ENCODE peak calls at places on chromosomes 1 and 21, in nine cellular contexts. G is transverse colon; O is thoracic aorta; P is AG04450; M is effector memory CD4-positive, alpha-beta T cell; F is cardiac muscle cell; T is keratinocyte; K is colonic mucosa; N is dorsolateral prefrontal cortex. R is an unnamed sample.

GRCh38 chr21:34617753-34618339 is 2.9 kb upstream of the RCAN1 start:
- DNase-seq in G (no peak), O (no peak), P (no peak), M (no peak), F (no peak), T (no peak), K (no peak), N (no peak), R (no peak)

GRCh38 chr1:177796561-177796960 is 173.3 kb downstream of the SEC16B start:
- DNase-seq in G (no peak), O (no peak), P (no peak), M (no peak), F (no peak), T (no peak), K (no peak), N (no peak), R (no peak)

GRCh38 chr1:29532285-29532684 is 296.0 kb downstream of the PTPRU start:
- DNase-seq in G (no peak), O (no peak), P (no peak), M (no peak), F (no peak), T (no peak), K (no peak), N (no peak), R (peak)

GRCh38 chr1:209106861-209107260 is 476.7 kb upstream of the CAMK1G start:
- DNase-seq in G (no peak), O (no peak), P (no peak), M (no peak), F (no peak), T (no peak), K (no peak), N (no peak), R (no peak)

GRCh38 chr1:56469640-56470371 is 109.6 kb downstream of the PLPP3 start:
- DNase-seq in G (no peak), O (no peak), P (no peak), M (no peak), F (peak), T (no peak), K (no peak), N (no peak), R (no peak)

GRCh38 chr1:83978056-83978455 is 20.9 kb downstream of the TTLL7 start:
- DNase-seq in G (no peak), O (no peak), P (no peak), M (no peak), F (no peak), T (no peak), K (no peak), N (no peak), R (no peak)

GRCh38 chr1:42035205-42035829 is 116.6 kb upstream of the HIVEP3 start:
- DNase-seq in G (no peak), O (no peak), P (no peak), M (peak), F (peak), T (no peak), K (peak), N (peak), R (no peak)

GRCh38 chr1:66503841-66504470 is 30.0 kb upstream of the SGIP1 start:
- DNase-seq in G (peak), O (no peak), P (no peak), M (no peak), F (peak), T (no peak), K (peak), N (no peak), R (no peak)

GRCh38 chr1:92792340-92792782 is 7.5 kb upstream of the EVI5 start:
- DNase-seq in G (no peak), O (no peak), P (no peak), M (no peak), F (peak), T (no peak), K (no peak), N (no peak), R (no peak)

GRCh38 chr1:232452137-232452536 is 177.8 kb downstream of the SIPA1L2 start:
- DNase-seq in G (no peak), O (no peak), P (no peak), M (no peak), F (no peak), T (no peak), K (no peak), N (no peak), R (no peak)

GRCh38 chr1:8847990-8848389 is 30.5 kb downstream of the ENO1 start:
- DNase-seq in G (peak), O (no peak), P (no peak), M (no peak), F (no peak), T (no peak), K (peak), N (no peak), R (no peak)

GRCh38 chr1:183841950-183842816 is 37.3 kb downstream of the RGL1 start:
- DNase-seq in G (peak), O (no peak), P (peak), M (no peak), F (peak), T (no peak), K (no peak), N (no peak), R (no peak)

GRCh38 chr1:19425643-19426245 is 59.6 kb downstream of the CAPZB start:
- DNase-seq in G (no peak), O (no peak), P (no peak), M (no peak), F (no peak), T (no peak), K (peak), N (no peak), R (no peak)

GRCh38 chr1:151807131-151807530 is 1.9 kb upstream of the LINGO4 start:
- DNase-seq in G (no peak), O (no peak), P (no peak), M (no peak), F (no peak), T (no peak), K (no peak), N (no peak), R (no peak)

GRCh38 chr1:14784790-14785773 is 186.6 kb downstream of the KAZN start:
- DNase-seq in G (no peak), O (no peak), P (no peak), M (no peak), F (no peak), T (no peak), K (no peak), N (no peak), R (no peak)

GRCh38 chr21:38950388-38951094 is 144.8 kb downstream of the ETS2 start:
- DNase-seq in G (peak), O (no peak), P (no peak), M (no peak), F (peak), T (no peak), K (peak), N (no peak), R (no peak)

GRCh38 chr1:233293556-233294446 is 1.7 kb downstream of the PCNX2 start:
- DNase-seq in G (no peak), O (no peak), P (no peak), M (no peak), F (no peak), T (no peak), K (no peak), N (no peak), R (no peak)

GRCh38 chr1:211734791-211735190 is 59.4 kb upstream of the NEK2 start:
- DNase-seq in G (peak), O (no peak), P (no peak), M (no peak), F (no peak), T (no peak), K (peak), N (no peak), R (no peak)

GRCh38 chr1:230174765-230175747 is 108.0 kb downstream of the GALNT2 start:
- DNase-seq in G (peak), O (no peak), P (no peak), M (no peak), F (no peak), T (no peak), K (peak), N (no peak), R (no peak)

GRCh38 chr1:49183489-49183888 is 406.8 kb upstream of the BEND5 start:
- DNase-seq in G (no peak), O (no peak), P (no peak), M (no peak), F (no peak), T (no peak), K (no peak), N (no peak), R (no peak)

GRCh38 chr1:147169171-147169570 is 3.1 kb downstream of the PRKAB2 start:
- DNase-seq in G (no peak), O (no peak), P (no peak), M (no peak), F (no peak), T (no peak), K (no peak), N (no peak), R (no peak)

GRCh38 chr1:153629971-153630370 is 1.7 kb downstream of the S100A1 start:
- DNase-seq in G (no peak), O (no peak), P (no peak), M (no peak), F (no peak), T (no peak), K (no peak), N (peak), R (no peak)

GRCh38 chr1:234239515-234239914 is 133.7 kb upstream of the COA6 start:
- DNase-seq in G (no peak), O (no peak), P (no peak), M (no peak), F (no peak), T (no peak), K (no peak), N (no peak), R (no peak)

GRCh38 chr1:115179397-115179835 is 90.1 kb upstream of the TSPAN2 start:
- DNase-seq in G (no peak), O (no peak), P (peak), M (no peak), F (peak), T (no peak), K (no peak), N (no peak), R (no peak)

GRCh38 chr1:165628127-165628857 is 2.7 kb upstream of the MGST3 start:
- DNase-seq in G (no peak), O (no peak), P (no peak), M (no peak), F (no peak), T (no peak), K (no peak), N (no peak), R (no peak)

GRCh38 chr1:201606096-201606495 is 67.2 kb downstream of the NAV1 start:
- DNase-seq in G (no peak), O (no peak), P (no peak), M (no peak), F (no peak), T (no peak), K (no peak), N (no peak), R (no peak)

GRCh38 chr1:38758824-38759223 is 100.7 kb downstream of the RRAGC start:
- DNase-seq in G (no peak), O (no peak), P (no peak), M (no peak), F (peak), T (no peak), K (no peak), N (no peak), R (no peak)

GRCh38 chr1:115559987-115560386 is 81.8 kb upstream of the VANGL1 start:
- DNase-seq in G (no peak), O (no peak), P (no peak), M (no peak), F (no peak), T (no peak), K (no peak), N (no peak), R (no peak)

GRCh38 chr1:21262282-21263051 is 27.8 kb downstream of the ECE1 start:
- DNase-seq in G (peak), O (peak), P (peak), M (no peak), F (peak), T (no peak), K (peak), N (no peak), R (no peak)

GRCh38 chr1:184210048-184210447 is 158.5 kb downstream of the TSEN15 start:
- DNase-seq in G (no peak), O (no peak), P (no peak), M (no peak), F (peak), T (no peak), K (peak), N (no peak), R (no peak)

GRCh38 chr1:92277105-92277504 is 21.7 kb downstream of the GLMN start:
- DNase-seq in G (no peak), O (no peak), P (peak), M (no peak), F (peak), T (no peak), K (no peak), N (no peak), R (no peak)

GRCh38 chr1:76868154-76868882 is 1.0 kb downstream of the ST6GALNAC5 start:
- DNase-seq in G (no peak), O (no peak), P (no peak), M (no peak), F (peak), T (no peak), K (no peak), N (peak), R (no peak)
- H3K4me3 ChIP-seq in G (peak), O (peak), P (peak), M (peak), F (peak), T (peak), K (peak), N (peak), R (peak)

GRCh38 chr1:117694543-117694942 is 88.7 kb downstream of the TENT5C start:
- DNase-seq in G (no peak), O (no peak), P (no peak), M (no peak), F (no peak), T (no peak), K (no peak), N (no peak), R (no peak)
- H3K27ac ChIP-seq in G (no peak), O (peak), P (no peak), M (no peak), F (no peak), T (no peak), K (no peak), N (no peak), R (no peak)

DNA sequence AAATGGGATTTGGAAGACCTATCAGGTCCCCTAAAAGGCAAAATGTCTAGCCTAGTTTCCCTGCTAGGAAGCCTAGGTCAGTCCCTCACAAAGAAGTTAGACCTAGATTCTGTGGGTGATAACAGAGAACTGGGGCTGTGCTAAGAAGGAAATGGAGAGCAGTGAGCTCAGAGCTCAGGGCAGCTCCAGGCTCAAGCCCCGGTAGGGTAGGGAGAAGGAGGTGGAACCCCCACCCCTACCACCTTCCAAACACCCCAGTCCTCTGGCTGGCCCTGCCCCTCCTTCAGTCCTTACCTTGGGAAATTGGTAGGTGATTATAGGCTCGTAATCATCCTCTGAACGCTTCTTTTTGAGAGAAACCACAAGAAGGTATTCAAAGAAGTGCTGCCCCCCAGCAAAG is 1.1 kb downstream of the DENND2D start:
- DNase-seq in G (no peak), O (no peak), P (no peak), M (no peak), F (no peak), T (no peak), K (no peak), N (no peak), R (no peak)
- H3K4me3 ChIP-seq in G (no peak), O (peak), P (no peak), M (peak), F (no peak), T (no peak), K (peak), N (no peak), R (peak)

GRCh38 chr1:145979746-145980435 is 15.4 kb downstream of the POLR3GL start:
- DNase-seq in G (peak), O (no peak), P (no peak), M (no peak), F (peak), T (no peak), K (no peak), N (no peak), R (no peak)

GRCh38 chr1:145977016-145977415 is 12.5 kb downstream of the POLR3GL start:
- DNase-seq in G (no peak), O (no peak), P (no peak), M (no peak), F (no peak), T (no peak), K (no peak), N (no peak), R (no peak)

GRCh38 chr1:145977486-145978476 is 13.3 kb downstream of the POLR3GL start:
- DNase-seq in G (peak), O (peak), P (peak), M (peak), F (peak), T (no peak), K (peak), N (no peak), R (peak)

GRCh38 chr1:145978860-145979745 is 14.6 kb downstream of the POLR3GL start:
- DNase-seq in G (peak), O (peak), P (peak), M (peak), F (peak), T (peak), K (peak), N (peak), R (peak)

DNA sequence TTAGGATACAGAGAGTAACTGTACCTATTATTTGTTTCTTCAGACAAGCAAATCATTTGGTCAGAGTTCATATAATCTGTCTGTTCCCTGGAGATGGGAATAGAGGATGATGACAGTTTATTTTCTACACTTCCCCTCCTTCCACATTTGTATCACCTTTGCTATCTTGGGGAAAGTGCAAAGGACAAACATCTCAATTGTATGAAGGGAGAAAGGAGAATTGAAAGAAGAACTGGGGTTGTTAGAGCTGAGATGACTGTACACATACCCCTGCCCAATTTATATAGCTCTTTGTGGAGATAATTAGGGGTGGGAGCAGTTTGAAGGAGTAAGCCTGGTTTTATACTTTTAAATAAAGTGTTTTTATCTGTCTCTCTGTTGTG is 14.0 kb downstream of the POLR3GL start:
- DNase-seq in G (no peak), O (no peak), P (no peak), M (no peak), F (no peak), T (no peak), K (no peak), N (no peak), R (no peak)
- H3K27ac ChIP-seq in G (peak), O (peak), P (peak), M (peak), F (peak), T (peak), K (peak), N (peak), R (peak)

DNA sequence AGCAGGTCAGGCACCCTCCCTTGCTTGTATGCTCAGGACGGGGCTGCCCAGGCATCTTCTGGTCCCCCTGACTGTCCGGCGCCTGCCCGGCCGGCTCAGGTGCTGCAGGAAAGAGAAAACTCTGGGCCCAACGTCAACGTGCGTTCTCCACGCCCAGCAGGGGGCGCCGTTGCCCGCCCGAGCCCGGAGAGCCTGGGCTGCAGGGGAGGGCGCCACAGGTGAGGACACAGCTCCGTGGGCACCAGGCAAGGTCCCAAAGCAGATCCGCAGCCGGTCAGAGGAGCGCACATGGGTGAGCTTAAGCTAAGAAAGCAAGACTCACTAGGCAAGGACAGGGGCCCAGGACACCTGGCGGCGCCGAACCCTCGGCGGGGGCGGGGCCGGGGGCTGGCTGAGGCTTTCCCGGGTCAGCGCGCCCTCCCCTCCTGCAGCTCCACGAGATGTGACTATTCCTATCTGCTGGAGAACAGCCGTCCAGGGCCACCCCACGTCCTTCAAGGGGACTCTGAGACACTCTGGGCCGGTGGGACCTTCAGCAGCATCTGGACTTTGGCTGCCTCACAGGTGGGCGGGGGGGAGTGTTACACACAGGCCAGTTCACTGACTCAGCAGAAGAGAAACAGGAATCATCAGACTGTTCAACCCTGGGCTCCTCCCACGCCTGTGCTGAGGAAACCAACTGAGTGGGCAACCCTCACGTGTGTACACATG is 29.3 kb downstream of the KRTAP10-1 start:
- DNase-seq in G (peak), O (no peak), P (no peak), M (peak), F (peak), T (no peak), K (peak), N (no peak), R (peak)
- H3K4me3 ChIP-seq in G (no peak), O (no peak), P (no peak), M (peak), F (no peak), T (peak), K (peak), N (no peak), R (peak)

GRCh38 chr1:170623171-170623570 is 40.8 kb upstream of the PRRX1 start:
- DNase-seq in G (no peak), O (no peak), P (peak), M (no peak), F (peak), T (peak), K (no peak), N (no peak), R (no peak)
- H3K27ac ChIP-seq in G (no peak), O (no peak), P (no peak), M (no peak), F (no peak), T (peak), K (no peak), N (no peak), R (no peak)

DNA sequence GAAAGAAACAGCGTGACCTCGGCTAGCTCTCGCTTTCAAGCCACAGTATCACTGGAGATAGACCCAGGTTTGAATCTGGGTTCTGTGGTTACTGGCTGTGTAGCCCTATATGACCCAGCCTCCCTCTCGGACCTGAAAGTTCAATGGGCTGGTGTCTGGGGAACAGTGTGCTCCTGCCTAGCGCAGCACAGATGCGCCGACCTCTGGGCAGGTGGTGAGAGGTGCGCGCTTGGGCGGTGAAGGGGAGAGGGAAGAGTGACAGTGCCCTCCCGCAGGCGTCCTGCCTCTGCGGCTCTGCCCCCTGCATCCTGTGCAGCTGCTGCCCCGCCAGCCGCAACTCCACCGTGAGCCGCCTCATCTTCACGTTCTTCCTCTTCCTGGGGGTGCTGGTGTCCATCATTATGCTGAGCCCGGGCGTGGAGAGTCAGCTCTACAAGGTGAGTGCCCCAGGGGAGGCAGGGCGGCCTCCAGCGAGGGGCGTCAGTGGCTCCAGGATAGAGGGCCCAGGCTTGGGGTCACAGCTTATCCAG is 10.5 kb downstream of the SERINC2 start:
- DNase-seq in G (peak), O (no peak), P (no peak), M (no peak), F (no peak), T (no peak), K (no peak), N (no peak), R (no peak)
- H3K4me3 ChIP-seq in G (no peak), O (no peak), P (no peak), M (no peak), F (no peak), T (no peak), K (no peak), N (no peak), R (no peak)

R was measured in CD8-positive, alpha-beta T cell.